ENCODE peak calls at places on chromosome 12, in seven cellular contexts. One of them, this sample, is unnamed.

GRCh38 chr12:63805704-63806672 is 26.3 kb downstream of the RXYLT1 start:
- DNase-seq in skeletal muscle cell: no peak
- DNase-seq in T47D: peak
- DNase-seq in AG10803: no peak
- DNase-seq in H1: no peak
- DNase-seq in D341Med: no peak
- DNase-seq in H4: no peak
- DNase-seq in this sample: no peak

GRCh38 chr12:24201258-24201970 is 251.9 kb upstream of the SOX5 start:
- DNase-seq in H4: no peak
- DNase-seq in AG10803: no peak
- DNase-seq in D341Med: no peak
- DNase-seq in skeletal muscle cell: no peak
- DNase-seq in T47D: no peak
- DNase-seq in H1: no peak
- DNase-seq in this sample: no peak

GRCh38 chr12:80187660-80188090 is 88.3 kb downstream of the OTOGL start:
- DNase-seq in skeletal muscle cell: peak
- DNase-seq in T47D: no peak
- DNase-seq in D341Med: no peak
- DNase-seq in AG10803: peak
- DNase-seq in H1: no peak
- DNase-seq in H4: peak
- DNase-seq in this sample: no peak

GRCh38 chr12:132571598-132571997 is 38.8 kb downstream of the LRCOL1 start:
- DNase-seq in D341Med: no peak
- DNase-seq in skeletal muscle cell: no peak
- DNase-seq in H1: no peak
- DNase-seq in T47D: no peak
- DNase-seq in AG10803: no peak
- DNase-seq in H4: no peak
- DNase-seq in this sample: no peak

GRCh38 chr12:123164710-123165261 is 13.9 kb upstream of the PITPNM2 start:
- DNase-seq in skeletal muscle cell: no peak
- DNase-seq in T47D: no peak
- DNase-seq in AG10803: no peak
- DNase-seq in D341Med: no peak
- DNase-seq in H4: no peak
- DNase-seq in H1: no peak
- DNase-seq in this sample: no peak

GRCh38 chr12:116818341-116818856 is 62.8 kb downstream of the HRK start:
- DNase-seq in D341Med: no peak
- DNase-seq in skeletal muscle cell: no peak
- DNase-seq in H1: no peak
- DNase-seq in H4: no peak
- DNase-seq in AG10803: peak
- DNase-seq in T47D: no peak
- DNase-seq in this sample: no peak

GRCh38 chr12:119182701-119183493 is 4.2 kb downstream of the HSPB8 start:
- DNase-seq in T47D: no peak
- DNase-seq in AG10803: no peak
- DNase-seq in skeletal muscle cell: no peak
- DNase-seq in H4: no peak
- DNase-seq in H1: no peak
- DNase-seq in D341Med: no peak
- DNase-seq in this sample: no peak

GRCh38 chr12:132204822-132205270 is 60.6 kb downstream of the NOC4L start:
- DNase-seq in H4: no peak
- DNase-seq in AG10803: no peak
- DNase-seq in T47D: no peak
- DNase-seq in H1: no peak
- DNase-seq in D341Med: no peak
- DNase-seq in skeletal muscle cell: no peak
- DNase-seq in this sample: no peak

GRCh38 chr12:127191124-127191523 is 1075.8 kb upstream of the TMEM132C start:
- DNase-seq in T47D: no peak
- DNase-seq in D341Med: no peak
- DNase-seq in H1: no peak
- DNase-seq in AG10803: peak
- DNase-seq in skeletal muscle cell: peak
- DNase-seq in H4: no peak
- DNase-seq in this sample: no peak

GRCh38 chr12:12985817-12986408 is 14.2 kb downstream of the HEBP1 start:
- DNase-seq in H4: peak
- DNase-seq in skeletal muscle cell: no peak
- DNase-seq in H1: peak
- DNase-seq in D341Med: peak
- DNase-seq in AG10803: no peak
- DNase-seq in T47D: peak
- DNase-seq in this sample: no peak

GRCh38 chr12:132131229-132131628 is 12.9 kb downstream of the DDX51 start:
- DNase-seq in AG10803: no peak
- DNase-seq in D341Med: no peak
- DNase-seq in skeletal muscle cell: no peak
- DNase-seq in H4: no peak
- DNase-seq in H1: no peak
- DNase-seq in T47D: no peak
- DNase-seq in this sample: no peak

GRCh38 chr12:46452776-46453175 is 80.2 kb upstream of the SLC38A2 start:
- DNase-seq in AG10803: no peak
- DNase-seq in H4: no peak
- DNase-seq in skeletal muscle cell: no peak
- DNase-seq in T47D: no peak
- DNase-seq in D341Med: no peak
- DNase-seq in H1: no peak
- DNase-seq in this sample: no peak

GRCh38 chr12:93784339-93785086 is 107.3 kb downstream of the CRADD start:
- DNase-seq in T47D: peak
- DNase-seq in H1: no peak
- DNase-seq in D341Med: peak
- DNase-seq in AG10803: peak
- DNase-seq in H4: no peak
- DNase-seq in skeletal muscle cell: peak
- DNase-seq in this sample: no peak

GRCh38 chr12:110371408-110372055 is 32.0 kb downstream of the ANAPC7 start:
- DNase-seq in T47D: no peak
- DNase-seq in AG10803: no peak
- DNase-seq in H4: no peak
- DNase-seq in H1: no peak
- DNase-seq in D341Med: peak
- DNase-seq in skeletal muscle cell: no peak
- DNase-seq in this sample: no peak

GRCh38 chr12:48197967-48198618 is 5.0 kb downstream of the OR10AD1 start:
- DNase-seq in T47D: peak
- DNase-seq in H4: peak
- DNase-seq in H1: peak
- DNase-seq in D341Med: peak
- DNase-seq in AG10803: peak
- DNase-seq in skeletal muscle cell: no peak
- DNase-seq in this sample: peak

GRCh38 chr12:105228494-105228893 is 7.5 kb downstream of the APPL2 start:
- DNase-seq in H1: no peak
- DNase-seq in AG10803: peak
- DNase-seq in skeletal muscle cell: peak
- DNase-seq in T47D: no peak
- DNase-seq in H4: no peak
- DNase-seq in D341Med: no peak
- DNase-seq in this sample: no peak

GRCh38 chr12:58711968-58712367 is 208.3 kb downstream of the LRIG3 start:
- DNase-seq in T47D: no peak
- DNase-seq in H4: no peak
- DNase-seq in H1: no peak
- DNase-seq in AG10803: peak
- DNase-seq in D341Med: no peak
- DNase-seq in skeletal muscle cell: peak
- DNase-seq in this sample: no peak

GRCh38 chr12:52200086-52200782 is 8.4 kb upstream of the KRT80 start:
- DNase-seq in AG10803: no peak
- DNase-seq in H4: no peak
- DNase-seq in T47D: no peak
- DNase-seq in D341Med: no peak
- DNase-seq in H1: no peak
- DNase-seq in skeletal muscle cell: no peak
- DNase-seq in this sample: no peak

GRCh38 chr12:20426191-20426590 is 57.9 kb downstream of the PDE3A start:
- DNase-seq in H1: no peak
- DNase-seq in D341Med: no peak
- DNase-seq in T47D: no peak
- DNase-seq in H4: no peak
- DNase-seq in AG10803: peak
- DNase-seq in skeletal muscle cell: peak
- DNase-seq in this sample: no peak

GRCh38 chr12:117333331-117334000 is 28.0 kb downstream of the NOS1 start:
- DNase-seq in T47D: no peak
- DNase-seq in AG10803: no peak
- DNase-seq in D341Med: no peak
- DNase-seq in H4: no peak
- DNase-seq in H1: no peak
- DNase-seq in skeletal muscle cell: no peak
- DNase-seq in this sample: no peak